ENCODE peak calls at places on chromosomes 11 and 22, in five cellular contexts. T is A549, S is HCT116, E is H1, M is GM12878. J is an unnamed sample.

GRCh38 chr11:70192666-70193410 is 10.3 kb upstream of the FADD start:
- DNase-seq in T (no peak), S (no peak), E (no peak), M (no peak), J (no peak)

GRCh38 chr22:17234144-17234623 is 14.9 kb upstream of the ADA2 start:
- DNase-seq in T (no peak), S (peak), E (peak), M (no peak), J (no peak)

GRCh38 chr22:38153821-38154562 is 27.6 kb downstream of the PLA2G6 start:
- DNase-seq in T (no peak), S (no peak), E (no peak), M (no peak), J (no peak)

GRCh38 chr22:37229012-37229804 is 14.9 kb downstream of the RAC2 start:
- DNase-seq in T (peak), S (peak), E (no peak), M (no peak), J (peak)

GRCh38 chr22:24977370-24978230 is 25.1 kb downstream of the KIAA1671 start:
- DNase-seq in T (no peak), S (no peak), E (no peak), M (no peak), J (no peak)

GRCh38 chr11:68006606-68007166 is 2.8 kb upstream of the UNC93B1 start:
- DNase-seq in T (no peak), S (no peak), E (no peak), M (no peak), J (no peak)

GRCh38 chr11:43830928-43831440 is 49.6 kb upstream of the ALKBH3 start:
- DNase-seq in T (peak), S (peak), E (peak), M (no peak), J (peak)

GRCh38 chr11:111386611-111387150 is 7.6 kb upstream of the POU2AF1 start:
- DNase-seq in T (no peak), S (no peak), E (no peak), M (no peak), J (no peak)

GRCh38 chr11:117898059-117898458 is 21.6 kb upstream of the FXYD6 start:
- DNase-seq in T (no peak), S (no peak), E (no peak), M (no peak), J (no peak)

GRCh38 chr11:43955381-43956118 is 13.1 kb downstream of the C11orf96 start:
- DNase-seq in T (no peak), S (no peak), E (no peak), M (no peak), J (peak)

GRCh38 chr11:81573367-81573766 is 1160.3 kb downstream of the FAM181B start:
- DNase-seq in T (no peak), S (no peak), E (no peak), M (no peak), J (no peak)

GRCh38 chr22:35575116-35575748 is 34.6 kb downstream of the RASD2 start:
- DNase-seq in T (no peak), S (no peak), E (no peak), M (no peak), J (no peak)

GRCh38 chr11:131460931-131461330 is 90.5 kb downstream of the NTM start:
- DNase-seq in T (no peak), S (no peak), E (no peak), M (no peak), J (no peak)

GRCh38 chr11:94583885-94584500 is 16.8 kb downstream of the PIWIL4 start:
- DNase-seq in T (no peak), S (no peak), E (no peak), M (peak), J (peak)

GRCh38 chr22:31281733-31282132 is 10.6 kb downstream of the PIK3IP1 start:
- DNase-seq in T (no peak), S (no peak), E (no peak), M (no peak), J (no peak)

GRCh38 chr11:235180-235997 is 753 bp downstream of the SIRT3 start:
- DNase-seq in T (no peak), S (no peak), E (no peak), M (no peak), J (peak)

GRCh38 chr22:35664955-35665577 is 16.8 kb downstream of the APOL6 start:
- DNase-seq in T (no peak), S (no peak), E (no peak), M (no peak), J (no peak)

GRCh38 chr22:42649261-42650056 is at the start of gene CYB5R3:
- DNase-seq in T (peak), S (peak), E (peak), M (no peak), J (peak)

GRCh38 chr22:16949561-16949960 is 58.5 kb downstream of the GAB4 start:
- DNase-seq in T (no peak), S (peak), E (no peak), M (peak), J (no peak)

GRCh38 chr22:30531651-30532608 is 14.6 kb downstream of the SEC14L6 start:
- DNase-seq in T (no peak), S (no peak), E (no peak), M (no peak), J (no peak)

GRCh38 chr22:25404923-25405853 is 159.3 kb upstream of the GRK3 start:
- DNase-seq in T (peak), S (no peak), E (no peak), M (no peak), J (peak)

GRCh38 chr22:17707526-17707925 is 66.7 kb downstream of the BID start:
- DNase-seq in T (no peak), S (no peak), E (no peak), M (no peak), J (no peak)

GRCh38 chr11:84381666-84382065 is 1095.5 kb upstream of the CCDC90B start:
- DNase-seq in T (no peak), S (no peak), E (no peak), M (no peak), J (no peak)

GRCh38 chr22:32465661-32466060 is 1.4 kb upstream of the BPIFC start:
- DNase-seq in T (no peak), S (no peak), E (no peak), M (no peak), J (no peak)

GRCh38 chr11:129115652-129116585 is 76.2 kb downstream of the ARHGAP32 start:
- DNase-seq in T (no peak), S (peak), E (no peak), M (no peak), J (peak)

GRCh38 chr11:72918825-72919224 is 104.6 kb downstream of the ATG16L2 start:
- DNase-seq in T (no peak), S (no peak), E (no peak), M (no peak), J (peak)

GRCh38 chr22:31083923-31084810 is 3.0 kb downstream of the SMTN start:
- DNase-seq in T (no peak), S (no peak), E (no peak), M (no peak), J (no peak)

GRCh38 chr11:29282088-29282487 is 734.7 kb downstream of the KCNA4 start:
- DNase-seq in T (peak), S (peak), E (no peak), M (no peak), J (peak)

GRCh38 chr11:73950869-73951710 is at the start of gene DNAJB13:
- DNase-seq in T (peak), S (peak), E (no peak), M (peak), J (peak)

GRCh38 chr11:80916180-80916811 is 1475.5 kb upstream of the TENM4 start:
- DNase-seq in T (no peak), S (no peak), E (no peak), M (no peak), J (no peak)

GRCh38 chr11:58640386-58641023 is 18.0 kb downstream of the CNTF start:
- DNase-seq in T (no peak), S (no peak), E (no peak), M (no peak), J (no peak)

GRCh38 chr11:19800162-19800561 is 87.5 kb downstream of the NAV2 start:
- DNase-seq in T (no peak), S (no peak), E (no peak), M (no peak), J (no peak)

GRCh38 chr11:64900263-64900678 is 16.7 kb downstream of the ATG2A start:
- DNase-seq in T (peak), S (no peak), E (no peak), M (no peak), J (peak)

GRCh38 chr22:29095459-29095858 is 22.6 kb downstream of the KREMEN1 start:
- DNase-seq in T (no peak), S (no peak), E (no peak), M (no peak), J (no peak)

GRCh38 chr22:29093980-29094379 is 21.1 kb downstream of the KREMEN1 start:
- DNase-seq in T (no peak), S (no peak), E (no peak), M (no peak), J (no peak)

GRCh38 chr22:29093030-29093429 is 20.2 kb downstream of the KREMEN1 start:
- DNase-seq in T (no peak), S (no peak), E (no peak), M (no peak), J (no peak)

GRCh38 chr22:29093501-29093921 is 20.7 kb downstream of the KREMEN1 start:
- DNase-seq in T (no peak), S (no peak), E (no peak), M (no peak), J (peak)

GRCh38 chr22:29092243-29092642 is 19.4 kb downstream of the KREMEN1 start:
- DNase-seq in T (no peak), S (no peak), E (no peak), M (no peak), J (no peak)
- TF ChIP-seq RAD21 in T (no peak), S (no peak), E (no peak), M (no peak), J (no peak)

GRCh38 chr22:44737414-44738346 is 14.7 kb upstream of the ARHGAP8 start:
- DNase-seq in T (no peak), S (no peak), E (no peak), M (no peak), J (no peak)

GRCh38 chr22:44734801-44735517 is 17.4 kb upstream of the ARHGAP8 start:
- DNase-seq in T (no peak), S (no peak), E (no peak), M (no peak), J (no peak)

GRCh38 chr22:44734278-44734677 is 18.1 kb upstream of the ARHGAP8 start:
- DNase-seq in T (no peak), S (no peak), E (no peak), M (no peak), J (no peak)

GRCh38 chr22:44736581-44737413 is 15.6 kb upstream of the ARHGAP8 start:
- DNase-seq in T (no peak), S (no peak), E (no peak), M (no peak), J (peak)

DNA sequence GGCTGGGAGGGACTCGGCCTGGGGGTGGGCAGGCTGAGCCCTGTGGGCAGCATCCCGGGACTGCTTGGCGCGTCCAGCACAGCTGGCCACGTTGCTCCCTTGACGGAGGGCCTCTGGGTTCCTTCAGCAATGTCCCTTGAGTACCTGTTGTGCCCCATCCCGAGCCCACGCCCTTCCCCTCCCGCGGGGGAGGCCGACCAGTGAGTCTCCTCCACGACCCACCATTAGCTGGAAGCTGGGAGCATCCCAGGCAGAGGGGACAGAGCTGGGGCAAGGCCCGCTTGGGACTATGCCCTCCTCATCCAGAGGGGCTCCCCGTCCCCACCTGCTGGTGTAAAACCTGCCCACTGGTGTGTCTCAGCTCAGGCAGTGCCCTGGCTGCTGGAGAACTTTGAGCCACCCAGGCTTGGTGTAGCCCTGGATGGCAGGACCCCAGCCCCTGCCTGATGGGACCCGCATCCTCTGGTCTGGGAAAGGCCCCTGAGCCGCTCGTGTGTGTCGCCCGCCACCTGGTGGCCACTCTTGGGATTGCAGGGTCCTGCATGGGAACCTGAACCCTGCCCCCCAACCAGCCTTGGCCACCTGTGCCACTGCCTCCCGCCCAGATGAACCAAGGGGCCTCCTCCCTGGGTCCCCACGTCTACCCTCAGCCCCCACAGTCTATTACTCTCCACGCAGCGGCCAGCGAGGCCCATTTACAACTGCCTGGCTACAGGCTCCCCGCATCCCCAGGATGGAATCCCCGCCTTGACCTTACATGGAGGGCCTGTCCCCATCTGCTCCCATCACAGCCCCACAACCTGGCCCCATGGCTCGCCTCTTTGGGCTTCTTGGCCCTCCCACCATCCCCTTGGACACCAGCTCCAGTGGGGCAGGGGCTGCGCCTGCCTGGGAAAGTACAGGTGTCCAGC is 16.6 kb upstream of the ARHGAP8 start:
- DNase-seq in T (peak), S (no peak), E (peak), M (no peak), J (peak)
- TF ChIP-seq RAD21 in T (peak), S (peak), E (peak), M (peak), J (peak)

GRCh38 chr11:123110397-123110796 is 48.5 kb upstream of the HSPA8 start:
- DNase-seq in T (no peak), S (no peak), E (no peak), M (no peak), J (no peak)

GRCh38 chr11:123107945-123108344 is 46.0 kb upstream of the HSPA8 start:
- DNase-seq in T (no peak), S (no peak), E (no peak), M (no peak), J (no peak)

GRCh38 chr11:123116486-123116885 is 54.5 kb upstream of the HSPA8 start:
- DNase-seq in T (no peak), S (no peak), E (no peak), M (no peak), J (no peak)

DNA sequence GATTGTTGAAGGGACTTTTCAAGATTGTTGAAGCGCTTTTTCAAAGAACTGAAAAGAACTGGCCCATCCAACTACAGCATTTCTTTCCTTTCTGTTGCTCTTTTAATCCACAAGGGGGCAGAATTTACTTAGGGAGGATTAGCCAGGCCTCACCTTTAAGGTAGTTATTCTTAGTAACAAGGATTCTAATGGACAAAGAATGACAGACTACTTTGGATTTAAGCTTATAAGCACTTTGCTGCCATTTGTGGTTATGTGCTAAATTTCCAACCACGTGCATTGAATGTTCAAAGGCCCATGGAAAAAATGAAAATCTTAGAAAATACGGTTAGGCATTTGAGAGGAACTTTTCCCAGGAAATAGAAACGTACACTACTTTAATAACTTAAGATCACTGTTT is 49.5 kb upstream of the HSPA8 start:
- DNase-seq in T (peak), S (peak), E (no peak), M (no peak), J (peak)
- TF ChIP-seq RAD21 in T (peak), S (peak), E (peak), M (peak), J (peak)

DNA sequence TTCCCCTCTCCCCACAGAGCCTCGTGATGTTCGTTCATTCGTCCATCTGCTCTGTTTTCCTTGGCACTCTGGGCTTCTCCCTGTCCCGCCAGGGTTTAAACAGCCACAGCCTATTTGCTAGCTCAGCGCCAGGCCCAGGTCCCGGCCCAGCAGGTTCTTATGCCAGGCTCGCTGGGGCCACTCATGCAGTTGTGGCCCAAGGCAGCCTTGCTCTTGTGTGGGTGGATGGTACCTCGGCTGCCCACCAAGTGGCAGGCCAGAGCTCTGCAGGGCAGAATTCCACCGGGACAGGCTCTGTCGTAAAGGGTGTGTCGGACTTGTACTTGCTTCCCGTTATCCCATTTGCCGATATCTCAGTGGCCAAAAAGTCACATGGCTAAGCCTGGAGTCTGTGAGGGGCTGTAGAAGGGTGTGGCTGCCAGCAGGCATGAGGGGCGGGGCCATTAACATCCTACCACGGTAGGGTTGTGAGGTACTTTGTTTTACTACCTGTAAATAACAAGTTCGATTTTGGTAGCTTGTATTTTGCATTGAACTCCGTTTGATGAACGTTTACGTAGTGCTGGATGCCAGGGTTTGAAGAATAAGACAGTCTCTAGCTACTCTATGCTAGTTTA is 7.9 kb downstream of the FAM118A start:
- DNase-seq in T (no peak), S (no peak), E (no peak), M (no peak), J (peak)
- TF ChIP-seq RAD21 in T (no peak), S (no peak), E (peak), M (no peak), J (peak)

DNA sequence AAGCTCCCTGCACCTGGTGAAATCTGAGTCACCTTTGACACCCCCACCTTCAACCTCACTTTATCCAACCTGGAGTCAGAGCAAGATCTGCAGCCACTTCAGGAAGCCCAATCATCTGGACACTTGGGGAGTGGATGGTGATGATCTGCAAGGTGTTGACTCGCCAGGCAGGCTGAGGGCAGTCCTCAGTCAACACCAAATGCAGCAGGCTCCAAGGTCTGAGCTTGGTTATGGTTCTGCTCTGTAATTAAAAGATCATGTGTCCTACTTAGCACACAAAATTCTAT is 446.9 kb downstream of the BRD1 start:
- DNase-seq in T (no peak), S (no peak), E (no peak), M (no peak), J (no peak)
- TF ChIP-seq RAD21 in T (no peak), S (no peak), E (no peak), M (no peak), J (no peak)

GRCh38 chr22:19959587-19960490 is 18.2 kb upstream of the TXNRD2 start:
- DNase-seq in T (no peak), S (no peak), E (no peak), M (no peak), J (no peak)

GRCh38 chr22:19960491-19961200 is 19.0 kb upstream of the TXNRD2 start:
- DNase-seq in T (no peak), S (no peak), E (no peak), M (no peak), J (no peak)

GRCh38 chr22:19957445-19957844 is 15.8 kb upstream of the TXNRD2 start:
- DNase-seq in T (no peak), S (no peak), E (no peak), M (no peak), J (no peak)

GRCh38 chr22:19958083-19959042 is 16.7 kb upstream of the TXNRD2 start:
- DNase-seq in T (no peak), S (no peak), E (no peak), M (no peak), J (peak)

DNA sequence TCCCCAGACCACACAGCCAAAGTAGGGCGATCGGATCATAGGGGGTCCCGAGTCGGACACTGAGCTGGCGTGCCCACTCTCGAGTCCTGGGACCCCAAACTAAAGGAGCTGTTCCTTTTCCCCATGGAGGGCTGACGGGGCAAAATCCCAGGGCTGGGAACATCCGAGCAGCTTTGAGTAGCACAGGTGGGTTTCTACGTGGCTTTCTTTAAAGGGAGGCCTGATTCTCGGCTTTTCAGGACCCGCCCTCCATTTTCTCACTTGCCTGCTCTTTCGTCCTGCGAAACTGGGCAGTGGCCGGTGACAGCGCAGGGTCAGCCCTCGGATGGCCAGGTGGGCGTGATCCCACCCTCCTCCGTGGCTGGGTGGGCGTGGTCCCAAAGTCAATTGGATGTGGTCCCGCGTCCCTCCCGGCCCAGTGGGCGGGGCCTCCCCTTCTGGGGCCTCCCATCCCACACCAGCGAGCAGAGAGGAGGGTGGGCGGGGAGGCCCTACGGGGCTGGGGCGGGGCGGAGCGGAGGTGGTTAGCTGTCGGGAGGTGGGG is 17.5 kb upstream of the TXNRD2 start:
- DNase-seq in T (no peak), S (peak), E (peak), M (no peak), J (peak)
- TF ChIP-seq RAD21 in T (no peak), S (no peak), E (no peak), M (no peak), J (no peak)

GRCh38 chr11:114167355-114168085 is 108.0 kb downstream of the ZBTB16 start:
- DNase-seq in T (no peak), S (no peak), E (no peak), M (no peak), J (no peak)
- TF ChIP-seq RAD21 in T (no peak), S (no peak), E (no peak), M (no peak), J (no peak)

J was measured in IMR-90.